ENCODE peak calls at places on chromosomes 4 and X, in seven cellular contexts. One of them, this sample, is unnamed.

GRCh38 chr4:166422475-166422874 is 549.4 kb downstream of the TLL1 start:
- DNase-seq in progenitor cell of endocrine pancreas: no peak
- DNase-seq in GM12865: no peak
- DNase-seq in fibroblast of mammary gland: peak
- DNase-seq in activated CD4-positive, alpha-beta T cell treated with anti-CD3 and anti-CD28 coated beads, Interleukin-2, amount 50 U/mL, for 4 hours: no peak
- DNase-seq in B cell: no peak
- DNase-seq in posterior vena cava: no peak
- DNase-seq in this sample: no peak

GRCh38 chr4:159290321-159291030 is 187.6 kb downstream of the RAPGEF2 start:
- DNase-seq in GM12865: no peak
- DNase-seq in B cell: no peak
- DNase-seq in progenitor cell of endocrine pancreas: no peak
- DNase-seq in fibroblast of mammary gland: peak
- DNase-seq in activated CD4-positive, alpha-beta T cell treated with anti-CD3 and anti-CD28 coated beads, Interleukin-2, amount 50 U/mL, for 4 hours: no peak
- DNase-seq in posterior vena cava: no peak
- DNase-seq in this sample: no peak

GRCh38 chr4:124945422-124945821 is 232.9 kb upstream of the ANKRD50 start:
- DNase-seq in posterior vena cava: no peak
- DNase-seq in activated CD4-positive, alpha-beta T cell treated with anti-CD3 and anti-CD28 coated beads, Interleukin-2, amount 50 U/mL, for 4 hours: no peak
- DNase-seq in B cell: no peak
- DNase-seq in fibroblast of mammary gland: no peak
- DNase-seq in progenitor cell of endocrine pancreas: no peak
- DNase-seq in GM12865: peak
- DNase-seq in this sample: no peak

GRCh38 chr4:141004844-141005243 is 128.4 kb downstream of the RNF150 start:
- DNase-seq in activated CD4-positive, alpha-beta T cell treated with anti-CD3 and anti-CD28 coated beads, Interleukin-2, amount 50 U/mL, for 4 hours: no peak
- DNase-seq in posterior vena cava: no peak
- DNase-seq in fibroblast of mammary gland: no peak
- DNase-seq in progenitor cell of endocrine pancreas: no peak
- DNase-seq in B cell: no peak
- DNase-seq in GM12865: no peak
- DNase-seq in this sample: no peak

GRCh38 chr4:102639602-102640001 is 121.2 kb downstream of the MANBA start:
- DNase-seq in progenitor cell of endocrine pancreas: no peak
- DNase-seq in fibroblast of mammary gland: no peak
- DNase-seq in B cell: no peak
- DNase-seq in GM12865: no peak
- DNase-seq in activated CD4-positive, alpha-beta T cell treated with anti-CD3 and anti-CD28 coated beads, Interleukin-2, amount 50 U/mL, for 4 hours: no peak
- DNase-seq in posterior vena cava: no peak
- DNase-seq in this sample: no peak

GRCh38 chr4:3629665-3630064 is 97.4 kb upstream of the LRPAP1 start:
- DNase-seq in fibroblast of mammary gland: no peak
- DNase-seq in activated CD4-positive, alpha-beta T cell treated with anti-CD3 and anti-CD28 coated beads, Interleukin-2, amount 50 U/mL, for 4 hours: no peak
- DNase-seq in GM12865: no peak
- DNase-seq in posterior vena cava: peak
- DNase-seq in B cell: no peak
- DNase-seq in progenitor cell of endocrine pancreas: no peak
- DNase-seq in this sample: no peak

GRCh38 chr4:113693993-113694392 is 67.5 kb downstream of the CAMK2D start:
- DNase-seq in posterior vena cava: no peak
- DNase-seq in GM12865: no peak
- DNase-seq in B cell: no peak
- DNase-seq in progenitor cell of endocrine pancreas: no peak
- DNase-seq in fibroblast of mammary gland: no peak
- DNase-seq in activated CD4-positive, alpha-beta T cell treated with anti-CD3 and anti-CD28 coated beads, Interleukin-2, amount 50 U/mL, for 4 hours: no peak
- DNase-seq in this sample: no peak

GRCh38 chr4:139278956-139279722 is 886 bp downstream of the MGARP start:
- DNase-seq in activated CD4-positive, alpha-beta T cell treated with anti-CD3 and anti-CD28 coated beads, Interleukin-2, amount 50 U/mL, for 4 hours: no peak
- DNase-seq in progenitor cell of endocrine pancreas: no peak
- DNase-seq in posterior vena cava: no peak
- DNase-seq in B cell: peak
- DNase-seq in GM12865: no peak
- DNase-seq in fibroblast of mammary gland: peak
- DNase-seq in this sample: peak

GRCh38 chrX:8139713-8140112 is 31.4 kb downstream of the VCX2 start:
- DNase-seq in progenitor cell of endocrine pancreas: no peak
- DNase-seq in fibroblast of mammary gland: peak
- DNase-seq in GM12865: no peak
- DNase-seq in activated CD4-positive, alpha-beta T cell treated with anti-CD3 and anti-CD28 coated beads, Interleukin-2, amount 50 U/mL, for 4 hours: no peak
- DNase-seq in posterior vena cava: no peak
- DNase-seq in B cell: no peak
- DNase-seq in this sample: no peak

GRCh38 chr4:66636321-66636720 is 909.0 kb downstream of the CENPC start:
- DNase-seq in posterior vena cava: no peak
- DNase-seq in B cell: no peak
- DNase-seq in fibroblast of mammary gland: no peak
- DNase-seq in activated CD4-positive, alpha-beta T cell treated with anti-CD3 and anti-CD28 coated beads, Interleukin-2, amount 50 U/mL, for 4 hours: no peak
- DNase-seq in GM12865: no peak
- DNase-seq in progenitor cell of endocrine pancreas: no peak
- DNase-seq in this sample: no peak

GRCh38 chr4:39814403-39815185 is 116.7 kb downstream of the UBE2K start:
- DNase-seq in posterior vena cava: no peak
- DNase-seq in fibroblast of mammary gland: peak
- DNase-seq in progenitor cell of endocrine pancreas: no peak
- DNase-seq in activated CD4-positive, alpha-beta T cell treated with anti-CD3 and anti-CD28 coated beads, Interleukin-2, amount 50 U/mL, for 4 hours: no peak
- DNase-seq in B cell: peak
- DNase-seq in GM12865: peak
- DNase-seq in this sample: no peak

GRCh38 chrX:48700246-48700645 is 3.7 kb downstream of the SUV39H1 start:
- DNase-seq in activated CD4-positive, alpha-beta T cell treated with anti-CD3 and anti-CD28 coated beads, Interleukin-2, amount 50 U/mL, for 4 hours: no peak
- DNase-seq in progenitor cell of endocrine pancreas: no peak
- DNase-seq in posterior vena cava: no peak
- DNase-seq in B cell: no peak
- DNase-seq in fibroblast of mammary gland: no peak
- DNase-seq in GM12865: no peak
- DNase-seq in this sample: no peak

GRCh38 chrX:3129256-3129655 is 88.0 kb downstream of the ARSF start:
- DNase-seq in GM12865: no peak
- DNase-seq in activated CD4-positive, alpha-beta T cell treated with anti-CD3 and anti-CD28 coated beads, Interleukin-2, amount 50 U/mL, for 4 hours: no peak
- DNase-seq in B cell: no peak
- DNase-seq in fibroblast of mammary gland: peak
- DNase-seq in posterior vena cava: no peak
- DNase-seq in progenitor cell of endocrine pancreas: no peak
- DNase-seq in this sample: no peak

GRCh38 chr4:21769404-21770147 is 179.0 kb downstream of the KCNIP4 start:
- DNase-seq in B cell: no peak
- DNase-seq in fibroblast of mammary gland: peak
- DNase-seq in posterior vena cava: no peak
- DNase-seq in activated CD4-positive, alpha-beta T cell treated with anti-CD3 and anti-CD28 coated beads, Interleukin-2, amount 50 U/mL, for 4 hours: no peak
- DNase-seq in GM12865: no peak
- DNase-seq in progenitor cell of endocrine pancreas: no peak
- DNase-seq in this sample: no peak

GRCh38 chrX:23003121-23003520 is 3.4 kb downstream of the DDX53 start:
- DNase-seq in GM12865: no peak
- DNase-seq in activated CD4-positive, alpha-beta T cell treated with anti-CD3 and anti-CD28 coated beads, Interleukin-2, amount 50 U/mL, for 4 hours: no peak
- DNase-seq in B cell: no peak
- DNase-seq in progenitor cell of endocrine pancreas: no peak
- DNase-seq in posterior vena cava: no peak
- DNase-seq in fibroblast of mammary gland: peak
- DNase-seq in this sample: no peak

GRCh38 chr4:161522031-161522430 is 641.8 kb downstream of the FSTL5 start:
- DNase-seq in fibroblast of mammary gland: no peak
- DNase-seq in B cell: no peak
- DNase-seq in posterior vena cava: no peak
- DNase-seq in activated CD4-positive, alpha-beta T cell treated with anti-CD3 and anti-CD28 coated beads, Interleukin-2, amount 50 U/mL, for 4 hours: no peak
- DNase-seq in GM12865: no peak
- DNase-seq in progenitor cell of endocrine pancreas: no peak
- DNase-seq in this sample: no peak

GRCh38 chrX:129957241-129958099 is 25.0 kb upstream of the BCORL1 start:
- DNase-seq in activated CD4-positive, alpha-beta T cell treated with anti-CD3 and anti-CD28 coated beads, Interleukin-2, amount 50 U/mL, for 4 hours: no peak
- DNase-seq in progenitor cell of endocrine pancreas: peak
- DNase-seq in GM12865: peak
- DNase-seq in posterior vena cava: peak
- DNase-seq in B cell: peak
- DNase-seq in fibroblast of mammary gland: peak
- DNase-seq in this sample: peak

GRCh38 chr4:64432674-64433073 is 23.4 kb upstream of the TECRL start:
- DNase-seq in activated CD4-positive, alpha-beta T cell treated with anti-CD3 and anti-CD28 coated beads, Interleukin-2, amount 50 U/mL, for 4 hours: no peak
- DNase-seq in GM12865: no peak
- DNase-seq in posterior vena cava: no peak
- DNase-seq in B cell: no peak
- DNase-seq in progenitor cell of endocrine pancreas: no peak
- DNase-seq in fibroblast of mammary gland: no peak
- DNase-seq in this sample: no peak

GRCh38 chrX:6021316-6022091 is 207.2 kb downstream of the NLGN4X start:
- DNase-seq in GM12865: peak
- DNase-seq in fibroblast of mammary gland: peak
- DNase-seq in posterior vena cava: no peak
- DNase-seq in progenitor cell of endocrine pancreas: peak
- DNase-seq in B cell: peak
- DNase-seq in activated CD4-positive, alpha-beta T cell treated with anti-CD3 and anti-CD28 coated beads, Interleukin-2, amount 50 U/mL, for 4 hours: no peak
- DNase-seq in this sample: no peak

GRCh38 chr4:35926753-35927152 is 317.6 kb downstream of the ARAP2 start:
- DNase-seq in progenitor cell of endocrine pancreas: no peak
- DNase-seq in B cell: no peak
- DNase-seq in GM12865: no peak
- DNase-seq in posterior vena cava: no peak
- DNase-seq in fibroblast of mammary gland: no peak
- DNase-seq in activated CD4-positive, alpha-beta T cell treated with anti-CD3 and anti-CD28 coated beads, Interleukin-2, amount 50 U/mL, for 4 hours: no peak
- DNase-seq in this sample: no peak

GRCh38 chr4:98908182-98908581 is 20.8 kb downstream of the EIF4E start:
- DNase-seq in GM12865: no peak
- DNase-seq in fibroblast of mammary gland: peak
- DNase-seq in activated CD4-positive, alpha-beta T cell treated with anti-CD3 and anti-CD28 coated beads, Interleukin-2, amount 50 U/mL, for 4 hours: no peak
- DNase-seq in progenitor cell of endocrine pancreas: no peak
- DNase-seq in posterior vena cava: no peak
- DNase-seq in B cell: no peak
- DNase-seq in this sample: no peak

GRCh38 chrX:117510453-117510852 is 606.2 kb downstream of the KLHL13 start:
- DNase-seq in GM12865: no peak
- DNase-seq in posterior vena cava: no peak
- DNase-seq in B cell: no peak
- DNase-seq in activated CD4-positive, alpha-beta T cell treated with anti-CD3 and anti-CD28 coated beads, Interleukin-2, amount 50 U/mL, for 4 hours: no peak
- DNase-seq in fibroblast of mammary gland: no peak
- DNase-seq in progenitor cell of endocrine pancreas: no peak
- DNase-seq in this sample: no peak

GRCh38 chrX:139077303-139078131 is 366.0 kb upstream of the FGF13 start:
- DNase-seq in activated CD4-positive, alpha-beta T cell treated with anti-CD3 and anti-CD28 coated beads, Interleukin-2, amount 50 U/mL, for 4 hours: no peak
- DNase-seq in progenitor cell of endocrine pancreas: no peak
- DNase-seq in posterior vena cava: no peak
- DNase-seq in B cell: no peak
- DNase-seq in fibroblast of mammary gland: peak
- DNase-seq in GM12865: no peak
- DNase-seq in this sample: no peak

GRCh38 chr4:83582289-83582756 is 46.4 kb downstream of the GPAT3 start:
- DNase-seq in GM12865: peak
- DNase-seq in progenitor cell of endocrine pancreas: no peak
- DNase-seq in activated CD4-positive, alpha-beta T cell treated with anti-CD3 and anti-CD28 coated beads, Interleukin-2, amount 50 U/mL, for 4 hours: no peak
- DNase-seq in fibroblast of mammary gland: peak
- DNase-seq in posterior vena cava: no peak
- DNase-seq in B cell: no peak
- DNase-seq in this sample: no peak

GRCh38 chr4:112842513-112842912 is 205.6 kb downstream of the LARP7 start:
- DNase-seq in fibroblast of mammary gland: no peak
- DNase-seq in progenitor cell of endocrine pancreas: no peak
- DNase-seq in GM12865: no peak
- DNase-seq in posterior vena cava: no peak
- DNase-seq in B cell: no peak
- DNase-seq in activated CD4-positive, alpha-beta T cell treated with anti-CD3 and anti-CD28 coated beads, Interleukin-2, amount 50 U/mL, for 4 hours: no peak
- DNase-seq in this sample: no peak

GRCh38 chrX:145687707-145688106 is 129.9 kb upstream of the SLITRK2 start:
- DNase-seq in progenitor cell of endocrine pancreas: no peak
- DNase-seq in GM12865: no peak
- DNase-seq in fibroblast of mammary gland: no peak
- DNase-seq in posterior vena cava: no peak
- DNase-seq in activated CD4-positive, alpha-beta T cell treated with anti-CD3 and anti-CD28 coated beads, Interleukin-2, amount 50 U/mL, for 4 hours: no peak
- DNase-seq in B cell: no peak
- DNase-seq in this sample: no peak